ENCODE peak calls at places on chromosomes 11 and 22, in nine cellular contexts. B is T1000; Q is stimulated activated CD4-positive, alpha-beta T cell treated with anti-CD3 and anti-CD28 coated beads, TNF-alpha, amount 100 ng/mL, for 48 hours; I is AG04450; L is suprapubic skin; T is CD4-positive, CD25-positive, alpha-beta regulatory T cell; P is C1 segment of cervical spinal cord; D is activated CD4-positive, alpha-beta T cell treated with anti-CD3 and anti-CD28 coated beads, Interleukin-2, amount 50 U/mL, for 48 hours; Z is SJSA1. W is an unnamed sample.

GRCh38 chr11:62501432-62501891 is 45.1 kb downstream of the AHNAK start:
- DNase-seq in B (no peak), Q (no peak), I (no peak), L (peak; percentile 85), T (no peak), P (peak; percentile 80), D (no peak), Z (no peak), W (no peak)

GRCh38 chr22:23764931-23765881 is 2.4 kb downstream of the C22orf15 start:
- DNase-seq in B (no peak), Q (no peak), I (no peak), L (no peak), T (no peak), P (no peak), D (no peak), Z (no peak), W (no peak)

GRCh38 chr11:106996691-106997090 is 21.6 kb downstream of the GUCY1A2 start:
- DNase-seq in B (no peak), Q (no peak), I (no peak), L (no peak), T (no peak), P (no peak), D (no peak), Z (no peak), W (no peak)

GRCh38 chr11:78991681-78992080 is 417.0 kb upstream of the NARS2 start:
- DNase-seq in B (no peak), Q (no peak), I (no peak), L (no peak), T (no peak), P (no peak), D (no peak), Z (no peak), W (no peak)

GRCh38 chr11:48066881-48067800 is 86.8 kb downstream of the PTPRJ start:
- DNase-seq in B (no peak), Q (no peak), I (no peak), L (peak; percentile 48), T (no peak), P (no peak), D (no peak), Z (no peak), W (no peak)

GRCh38 chr22:22226448-22227187 is 18.0 kb upstream of the VPREB1 start:
- DNase-seq in B (no peak), Q (no peak), I (no peak), L (no peak), T (no peak), P (no peak), D (no peak), Z (no peak), W (no peak)

GRCh38 chr11:63530021-63530420 is 6.6 kb upstream of the PLAAT4 start:
- DNase-seq in B (no peak), Q (no peak), I (no peak), L (no peak), T (no peak), P (no peak), D (no peak), Z (no peak), W (no peak)

GRCh38 chr11:85062626-85063025 is 564.5 kb downstream of the DLG2 start:
- DNase-seq in B (no peak), Q (no peak), I (no peak), L (no peak), T (no peak), P (no peak), D (no peak), Z (no peak), W (no peak)

GRCh38 chr11:76574406-76574805 is 96.1 kb downstream of the LRRC32 start:
- DNase-seq in B (no peak), Q (no peak), I (peak; percentile 6), L (no peak), T (no peak), P (no peak), D (no peak), Z (no peak), W (no peak)

GRCh38 chr11:68844801-68845200 is 3.1 kb upstream of the CPT1A start:
- DNase-seq in B (no peak), Q (no peak), I (no peak), L (no peak), T (no peak), P (no peak), D (no peak), Z (no peak), W (no peak)

GRCh38 chr11:9943346-9944110 is 279.7 kb downstream of the SWAP70 start:
- DNase-seq in B (no peak), Q (no peak), I (peak; percentile 84), L (no peak), T (no peak), P (no peak), D (no peak), Z (no peak), W (peak; percentile 98)

GRCh38 chr11:76232026-76232665 is 25.8 kb upstream of the WNT11 start:
- DNase-seq in B (no peak), Q (no peak), I (no peak), L (no peak), T (peak; percentile 79), P (no peak), D (peak; percentile 43), Z (no peak), W (no peak)

GRCh38 chr11:1117970-1118369 is 39.8 kb upstream of the MUC5AC start:
- DNase-seq in B (no peak), Q (no peak), I (no peak), L (peak; percentile 27), T (no peak), P (no peak), D (no peak), Z (no peak), W (no peak)

GRCh38 chr11:95498731-95499396 is 267.9 kb upstream of the SESN3 start:
- DNase-seq in B (no peak), Q (no peak), I (no peak), L (no peak), T (no peak), P (no peak), D (no peak), Z (no peak), W (no peak)

GRCh38 chr11:74168838-74169237 is 2.0 kb downstream of the C2CD3 start:
- DNase-seq in B (no peak), Q (no peak), I (no peak), L (no peak), T (no peak), P (no peak), D (no peak), Z (no peak), W (no peak)

GRCh38 chr22:26958378-26958777 is 301.0 kb downstream of the MIAT start:
- DNase-seq in B (no peak), Q (no peak), I (no peak), L (no peak), T (no peak), P (no peak), D (no peak), Z (no peak), W (no peak)

GRCh38 chr11:58726594-58727414 is 4.9 kb downstream of the GLYAT start:
- DNase-seq in B (no peak), Q (no peak), I (no peak), L (no peak), T (peak; percentile 54), P (no peak), D (no peak), Z (no peak), W (no peak)

GRCh38 chr11:15710593-15711260 is 596.0 kb downstream of the INSC start:
- DNase-seq in B (no peak), Q (no peak), I (no peak), L (no peak), T (no peak), P (no peak), D (no peak), Z (no peak), W (no peak)